ENCODE peak calls at places on chromosomes 16 and 17, in four cellular contexts. L, R, N and K are unnamed samples.

GRCh38 chr16:75494184-75494583 is 1.1 kb downstream of the CHST6 start:
- DNase-seq in L (no peak), N (no peak), R (no peak), K (no peak)

GRCh38 chr17:52710363-52710901 is 551.9 kb upstream of the CA10 start:
- DNase-seq in N (no peak), R (no peak), L (no peak), K (no peak)

GRCh38 chr17:3875317-3875716 is 17.5 kb downstream of the CAMKK1 start:
- DNase-seq in N (no peak), L (no peak), R (no peak), K (no peak)

GRCh38 chr17:6554871-6555330 is 1.5 kb downstream of the PITPNM3 start:
- DNase-seq in N (no peak), L (no peak), R (no peak), K (no peak)

GRCh38 chr16:84331998-84332780 is 36.1 kb upstream of the ATP2C2 start:
- DNase-seq in L (no peak), R (no peak), N (peak; percentile 14), K (no peak)

GRCh38 chr17:77999413-78000173 is 41.1 kb downstream of the TNRC6C start:
- DNase-seq in N (no peak), L (no peak), R (no peak), K (no peak)

GRCh38 chr17:41308251-41308917 is 725 bp downstream of the KRTAP16-1 start:
- DNase-seq in N (peak; percentile 34), R (no peak), L (peak; percentile 73), K (no peak)

GRCh38 chr16:4664538-4665418 is 28.6 kb upstream of the NUDT16L1 start:
- DNase-seq in L (peak; percentile 29), R (no peak), N (no peak), K (no peak)

GRCh38 chr16:49378816-49379215 is 5.2 kb downstream of the C16orf78 start:
- DNase-seq in L (no peak), R (no peak), N (no peak), K (no peak)